ENCODE peak calls at places on chromosomes 5 and 9, in seven cellular contexts. K is endodermal cell, Z is WTC11, B is pancreas, C is K562, I is dorsolateral prefrontal cortex, Q is RWPE2. S is an unnamed sample.

GRCh38 chr5:60402161-60402785 is 297.7 kb downstream of the DEPDC1B start:
- DNase-seq in I (no peak), K (no peak), Z (no peak), B (no peak), C (no peak), Q (no peak), S (no peak)

GRCh38 chr9:607417-607816 is 234.1 kb upstream of the DMRT1 start:
- DNase-seq in B (no peak), Q (peak), Z (no peak), C (no peak), K (no peak), I (no peak), S (no peak)

GRCh38 chr9:77879344-77880089 is 152.1 kb downstream of the GNAQ start:
- DNase-seq in Z (no peak), C (no peak), Q (peak), K (no peak), I (no peak), B (no peak), S (no peak)

GRCh38 chr9:135905380-135906282 is 1.7 kb downstream of the CAMSAP1 start:
- DNase-seq in Q (no peak), C (no peak), K (no peak), B (no peak), Z (no peak), I (no peak), S (no peak)

GRCh38 chr5:120152472-120152871 is 311.6 kb upstream of the PRR16 start:
- DNase-seq in Z (no peak), Q (no peak), K (no peak), I (no peak), C (no peak), B (no peak), S (no peak)

GRCh38 chr5:173201636-173202265 is 33.3 kb downstream of the NKX2-5 start:
- DNase-seq in Q (no peak), C (no peak), I (no peak), K (no peak), B (no peak), Z (no peak), S (no peak)

GRCh38 chr5:134007581-134008256 is 2.9 kb upstream of the VDAC1 start:
- DNase-seq in C (peak), I (no peak), B (no peak), Z (peak), Q (no peak), K (peak), S (no peak)

GRCh38 chr5:33241826-33242225 is 198.9 kb upstream of the TARS1 start:
- DNase-seq in Z (no peak), K (no peak), B (no peak), C (no peak), Q (no peak), I (no peak), S (peak)

GRCh38 chr9:123119566-123119965 is 86.1 kb downstream of the GPR21 start:
- DNase-seq in B (no peak), Q (no peak), C (no peak), K (no peak), Z (no peak), I (no peak), S (no peak)

GRCh38 chr9:115999498-115999897 is 154.1 kb upstream of the PAPPA start:
- DNase-seq in K (no peak), I (no peak), Q (no peak), C (no peak), Z (no peak), B (no peak), S (no peak)

GRCh38 chr5:78953092-78953800 is 31.9 kb downstream of the ARSB start:
- DNase-seq in Z (no peak), Q (no peak), K (no peak), B (no peak), C (no peak), I (no peak), S (peak)

GRCh38 chr9:120715331-120715924 is 1.2 kb upstream of the MEGF9 start:
- DNase-seq in Z (peak), C (no peak), I (peak), K (peak), Q (no peak), B (no peak), S (no peak)

GRCh38 chr5:56663523-56663922 is 151.8 kb upstream of the MAP3K1 start:
- DNase-seq in Q (no peak), I (no peak), K (no peak), B (no peak), C (no peak), Z (no peak), S (no peak)

GRCh38 chr9:86792136-86792535 is 155.2 kb downstream of the GAS1 start:
- DNase-seq in B (no peak), Z (no peak), C (no peak), K (no peak), I (no peak), Q (no peak), S (no peak)

GRCh38 chr5:56625577-56625976 is 189.8 kb upstream of the MAP3K1 start:
- DNase-seq in Q (no peak), K (no peak), B (no peak), Z (no peak), I (no peak), C (no peak), S (no peak)

GRCh38 chr9:121404906-121405305 is 34.9 kb upstream of the STOM start:
- DNase-seq in K (no peak), B (no peak), I (no peak), Z (no peak), C (no peak), Q (no peak), S (no peak)

GRCh38 chr9:26243722-26244121 is 565.5 kb upstream of the TUSC1 start:
- DNase-seq in Z (no peak), B (no peak), C (no peak), Q (no peak), I (no peak), K (no peak), S (no peak)

GRCh38 chr9:6686396-6686795 is 40.9 kb upstream of the GLDC start:
- DNase-seq in Z (no peak), Q (no peak), B (no peak), C (no peak), I (no peak), K (no peak), S (no peak)

DNA sequence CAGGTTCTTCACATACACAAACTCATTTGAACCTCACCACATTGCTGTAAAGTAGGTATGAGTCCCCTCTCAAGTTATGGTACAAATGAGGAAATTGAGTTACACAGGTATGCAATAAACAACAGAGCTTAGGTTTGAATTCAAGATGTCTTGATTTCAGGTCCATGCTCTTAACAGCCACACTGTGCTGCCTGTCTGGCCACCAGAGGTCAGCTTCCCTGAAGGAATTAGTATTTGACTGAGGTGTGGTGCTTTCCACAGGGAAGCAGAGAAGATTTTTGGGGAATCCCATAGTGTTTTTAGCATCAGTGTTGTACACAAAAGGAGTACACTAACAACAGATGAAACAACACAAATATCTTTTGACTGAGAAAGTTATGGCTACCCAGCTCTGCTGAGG is 94.4 kb upstream of the ITGA1 start:
- DNase-seq in C (no peak), Z (peak), I (no peak), K (peak), B (no peak), Q (no peak), S (peak)
- TF ChIP-seq CTCF in C (peak), Z (no peak), I (peak), K (peak), B (peak), Q (peak), S (peak)

GRCh38 chr9:34139477-34140146 is 13.1 kb upstream of the DCAF12 start:
- DNase-seq in Q (no peak), I (no peak), B (peak), C (peak), Z (no peak), K (peak), S (no peak)
- TF ChIP-seq CTCF in Q (peak), I (peak), B (no peak), C (peak), Z (no peak), K (peak), S (no peak)

GRCh38 chr5:153425914-153426313 is 64.6 kb upstream of the GRIA1 start:
- DNase-seq in C (peak), Z (peak), Q (no peak), K (peak), B (no peak), I (no peak), S (no peak)
- TF ChIP-seq CTCF in C (peak), Z (peak), Q (peak), K (peak), B (no peak), I (no peak), S (peak)

GRCh38 chr9:35522189-35522588 is 32.3 kb downstream of the RUSC2 start:
- DNase-seq in Q (no peak), B (no peak), Z (peak), C (no peak), K (no peak), I (no peak), S (no peak)
- TF ChIP-seq CTCF in Q (no peak), B (no peak), Z (no peak), C (peak), K (peak), I (no peak), S (no peak)

GRCh38 chr5:149764086-149764485 is 34.0 kb downstream of the PPARGC1B start:
- DNase-seq in I (no peak), B (no peak), Z (no peak), Q (no peak), K (no peak), C (no peak), S (no peak)

GRCh38 chr5:149766460-149767277 is 36.6 kb downstream of the PPARGC1B start:
- DNase-seq in K (no peak), Z (no peak), Q (no peak), I (no peak), C (no peak), B (no peak), S (no peak)

GRCh38 chr5:149762958-149763630 is 33.0 kb downstream of the PPARGC1B start:
- DNase-seq in I (no peak), K (no peak), C (no peak), Q (no peak), Z (no peak), B (no peak), S (no peak)

GRCh38 chr5:149767278-149767550 is 37.1 kb downstream of the PPARGC1B start:
- DNase-seq in K (no peak), Z (no peak), Q (no peak), B (no peak), C (no peak), I (no peak), S (no peak)

DNA sequence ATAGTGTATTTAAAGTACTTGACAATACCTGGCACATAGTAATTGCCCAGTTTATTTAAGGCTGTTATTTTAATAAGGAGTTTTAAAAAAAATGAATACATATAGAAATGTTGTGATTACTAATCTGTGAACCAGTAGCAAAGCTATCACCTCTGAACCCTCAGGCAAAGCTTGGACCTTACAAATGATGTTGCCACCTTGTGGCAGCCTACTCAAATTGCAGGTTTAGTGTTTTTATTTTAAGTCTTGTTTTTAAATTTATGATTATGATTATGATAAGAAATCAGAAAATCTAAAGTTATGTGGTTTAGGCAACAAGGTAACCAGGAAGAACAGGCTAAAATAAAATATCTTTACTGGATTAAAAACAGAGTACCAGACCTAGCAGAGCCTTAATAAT is 35.8 kb downstream of the PPARGC1B start:
- DNase-seq in Z (no peak), C (peak), K (no peak), B (no peak), I (no peak), Q (no peak), S (no peak)
- TF ChIP-seq CTCF in Z (peak), C (peak), K (peak), B (peak), I (no peak), Q (peak), S (peak)

GRCh38 chr5:172162348-172162747 is 25.7 kb downstream of the STK10 start:
- DNase-seq in Q (no peak), Z (no peak), B (no peak), C (no peak), K (peak), I (no peak), S (no peak)
- TF ChIP-seq CTCF in Q (no peak), Z (no peak), B (no peak), C (peak), K (peak), I (no peak), S (no peak)

GRCh38 chr5:997001-997474 is 11.6 kb upstream of the NKD2 start:
- DNase-seq in Q (peak), K (peak), I (no peak), C (peak), Z (peak), B (no peak), S (no peak)
- TF ChIP-seq CTCF in Q (no peak), K (no peak), I (no peak), C (no peak), Z (no peak), B (no peak), S (no peak)

GRCh38 chr9:4590430-4591122 is 71.5 kb upstream of the PLPP6 start:
- DNase-seq in C (no peak), Z (no peak), Q (no peak), K (no peak), I (no peak), B (no peak), S (no peak)

GRCh38 chr9:4592886-4593285 is 69.2 kb upstream of the PLPP6 start:
- DNase-seq in Q (no peak), C (no peak), B (no peak), Z (no peak), I (no peak), K (no peak), S (no peak)

GRCh38 chr9:4591123-4591500 is 71.0 kb upstream of the PLPP6 start:
- DNase-seq in K (no peak), Z (no peak), C (no peak), B (no peak), I (no peak), Q (no peak), S (no peak)

GRCh38 chr9:4594545-4594944 is 67.5 kb upstream of the PLPP6 start:
- DNase-seq in B (no peak), K (no peak), I (no peak), C (no peak), Q (no peak), Z (no peak), S (no peak)

DNA sequence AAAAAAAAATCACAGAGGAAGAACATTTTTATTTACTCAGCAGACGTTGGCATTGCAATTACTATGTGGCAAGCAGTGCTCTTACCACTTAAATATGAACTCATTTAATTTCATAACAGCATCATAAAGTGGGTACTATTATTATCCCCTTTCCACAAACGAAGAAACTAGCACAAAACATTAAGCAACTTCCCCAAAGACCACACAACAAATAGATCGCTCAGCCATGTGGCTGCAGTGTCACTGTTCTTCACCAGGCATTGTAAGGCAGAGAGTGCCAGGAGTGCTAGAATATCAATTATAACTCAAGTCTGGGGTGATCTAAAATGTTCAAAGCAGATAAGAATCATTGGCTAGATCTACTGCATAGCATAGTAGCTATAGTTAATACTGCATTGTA is 69.8 kb upstream of the PLPP6 start:
- DNase-seq in K (no peak), B (no peak), C (no peak), Z (no peak), Q (no peak), I (no peak), S (no peak)
- TF ChIP-seq CTCF in K (no peak), B (no peak), C (no peak), Z (no peak), Q (no peak), I (no peak), S (no peak)

GRCh38 chr9:93895535-93895934 is 59.6 kb downstream of the BARX1 start:
- DNase-seq in Z (no peak), I (peak), B (peak), C (no peak), K (peak), Q (no peak), S (peak)
- TF ChIP-seq CTCF in Z (no peak), I (no peak), B (no peak), C (no peak), K (no peak), Q (no peak), S (no peak)

S was measured in GM13976.